ENCODE peak calls at places on chromosomes 5 and 9, in five cellular contexts. R is SK-N-SH, O is HepG2, Y is HCT116, V is K562. M is an unnamed sample.

GRCh38 chr5:119302916-119303897 is 52.6 kb upstream of the TNFAIP8 start:
- DNase-seq in V (peak), R (no peak), O (peak), Y (no peak), M (no peak)

GRCh38 chr5:91301459-91301858 is 81.7 kb downstream of the ARRDC3 start:
- DNase-seq in V (no peak), R (no peak), O (no peak), Y (no peak), M (no peak)

GRCh38 chr9:20781086-20781485 is 97.0 kb downstream of the FOCAD start:
- DNase-seq in O (peak), Y (no peak), V (no peak), R (no peak), M (no peak)

GRCh38 chr9:27462434-27462833 is 61.7 kb upstream of the IFNK start:
- DNase-seq in Y (no peak), O (no peak), V (peak), R (no peak), M (no peak)

GRCh38 chr9:68705636-68706578 is 867 bp downstream of the PIP5K1B start:
- DNase-seq in V (peak), Y (no peak), O (peak), R (peak), M (no peak)

GRCh38 chr5:133781446-133781845 is 169.1 kb upstream of the FSTL4 start:
- DNase-seq in R (no peak), V (no peak), O (no peak), Y (no peak), M (no peak)

GRCh38 chr5:137292461-137293025 is 206.6 kb downstream of the SPOCK1 start:
- DNase-seq in V (no peak), Y (no peak), R (peak), O (no peak), M (no peak)

GRCh38 chr9:84140535-84141101 is 160.0 kb downstream of the RMI1 start:
- DNase-seq in Y (no peak), V (no peak), R (no peak), O (no peak), M (no peak)

GRCh38 chr5:139473565-139473964 is 2.8 kb downstream of the SMIM33 start:
- DNase-seq in O (no peak), Y (no peak), V (no peak), R (peak), M (no peak)

GRCh38 chr9:113993838-113994540 is 84.1 kb downstream of the AMBP start:
- DNase-seq in V (no peak), R (peak), Y (no peak), O (no peak), M (no peak)

GRCh38 chr9:116234091-116234490 is 80.5 kb downstream of the PAPPA start:
- DNase-seq in R (peak), Y (no peak), O (no peak), V (no peak), M (no peak)

GRCh38 chr5:53407373-53407772 is 73.1 kb upstream of the FST start:
- DNase-seq in Y (no peak), V (no peak), R (no peak), O (no peak), M (no peak)

GRCh38 chr5:77741608-77742007 is 34.5 kb downstream of the TBCA start:
- DNase-seq in O (no peak), V (no peak), Y (no peak), R (no peak), M (no peak)

GRCh38 chr5:177163500-177163899 is 29.9 kb downstream of the NSD1 start:
- DNase-seq in R (no peak), O (no peak), Y (no peak), V (no peak), M (no peak)

GRCh38 chr5:71830626-71831539 is 111.8 kb downstream of the CARTPT start:
- DNase-seq in V (no peak), Y (no peak), O (no peak), R (no peak), M (no peak)
- TF ChIP-seq POLR2AphosphoS5 in V (no peak), Y (no peak), O (no peak), R (no peak), M (no peak)

DNA sequence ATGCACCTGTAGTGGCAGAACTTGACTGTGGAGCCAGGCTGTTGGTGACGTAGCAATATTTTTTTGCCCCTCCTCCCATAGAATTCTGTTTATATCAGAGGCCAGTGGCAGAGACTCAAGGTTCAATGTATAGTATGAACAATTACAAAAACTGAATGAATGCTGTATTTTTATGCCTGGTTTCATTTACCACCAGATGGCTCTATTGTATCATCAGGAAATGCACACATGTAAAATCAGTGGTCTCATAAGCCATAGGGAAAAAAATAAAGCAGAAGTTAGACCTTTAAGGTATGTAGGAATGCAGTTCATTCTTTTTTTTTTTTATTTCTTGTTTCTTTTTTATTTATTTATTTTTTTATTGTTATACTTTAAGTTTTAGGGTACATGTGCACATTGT is 43.6 kb downstream of the CCDC192 start:
- DNase-seq in V (peak), O (no peak), Y (peak), R (peak), M (peak)
- TF ChIP-seq CTCF in V (peak), O (peak), Y (peak), R (peak), M (peak)

GRCh38 chr5:96024683-96025475 is 63.2 kb upstream of the ELL2 start:
- DNase-seq in O (no peak), R (no peak), V (no peak), Y (no peak), M (no peak)

GRCh38 chr5:96026334-96027065 is 64.8 kb upstream of the ELL2 start:
- DNase-seq in R (no peak), Y (peak), V (no peak), O (no peak), M (no peak)

GRCh38 chr5:96017951-96018350 is 56.3 kb upstream of the ELL2 start:
- DNase-seq in V (no peak), O (peak), Y (no peak), R (no peak), M (no peak)

GRCh38 chr5:96022971-96023370 is 61.3 kb upstream of the ELL2 start:
- DNase-seq in O (no peak), Y (no peak), R (no peak), V (no peak), M (no peak)

DNA sequence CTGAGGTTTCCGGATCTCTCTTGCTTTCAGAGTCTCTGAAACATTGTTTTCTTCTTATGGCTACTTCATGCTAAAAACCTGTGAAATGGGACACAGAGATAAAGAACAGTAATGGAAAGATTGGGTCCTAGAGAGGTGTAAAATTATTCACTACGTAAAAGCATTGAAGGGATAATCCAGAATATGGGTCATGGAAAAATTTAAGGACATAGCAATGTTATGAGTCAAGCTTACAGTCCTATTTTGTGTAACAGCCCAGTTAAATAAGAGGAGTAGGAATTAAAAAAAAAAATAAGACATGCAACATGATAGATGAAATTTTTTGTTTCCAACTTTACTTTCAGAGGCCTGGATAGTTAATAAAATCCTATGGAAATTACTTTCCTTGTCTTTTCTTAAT is 61.9 kb upstream of the ELL2 start:
- DNase-seq in O (no peak), V (no peak), Y (no peak), R (no peak), M (no peak)
- TF ChIP-seq SIN3A in O (no peak), V (no peak), Y (no peak), R (no peak), M (no peak)

GRCh38 chr5:87268126-87268969 is 665 bp downstream of the RASA1 start:
- DNase-seq in V (peak), Y (peak), R (peak), O (peak), M (no peak)
- TF ChIP-seq POLR2AphosphoS5 in V (no peak), Y (peak), R (peak), O (peak), M (no peak)

DNA sequence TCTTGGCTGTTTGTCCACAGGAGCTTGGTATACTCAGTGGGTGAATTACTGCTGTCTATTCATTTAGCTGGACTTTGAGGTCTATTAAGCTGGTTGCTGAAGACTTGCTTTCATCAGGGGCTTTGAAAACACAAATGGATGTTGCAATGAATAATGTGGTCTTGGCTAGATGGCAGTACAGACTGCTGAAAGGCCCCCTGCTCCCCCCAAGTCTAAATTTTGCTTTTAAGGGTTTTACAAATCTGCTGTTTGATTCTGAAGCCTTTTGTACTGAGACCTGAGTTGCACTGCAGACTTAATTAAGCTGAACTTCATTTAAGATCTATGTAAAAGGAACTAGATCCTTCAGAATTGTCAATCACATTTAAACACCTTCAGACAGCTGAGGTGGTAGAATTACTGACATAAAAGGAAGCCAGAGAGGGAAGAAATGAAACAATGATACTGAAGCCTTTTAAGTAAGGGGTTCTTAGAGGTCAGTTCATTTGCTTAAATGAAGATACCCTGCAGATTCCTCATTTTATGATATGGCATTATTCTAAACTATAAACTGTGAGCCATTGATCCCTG is 37.3 kb downstream of the KCTD16 start:
- DNase-seq in R (no peak), Y (no peak), O (no peak), V (no peak), M (no peak)
- TF ChIP-seq CTCF in R (no peak), Y (no peak), O (no peak), V (no peak), M (no peak)

DNA sequence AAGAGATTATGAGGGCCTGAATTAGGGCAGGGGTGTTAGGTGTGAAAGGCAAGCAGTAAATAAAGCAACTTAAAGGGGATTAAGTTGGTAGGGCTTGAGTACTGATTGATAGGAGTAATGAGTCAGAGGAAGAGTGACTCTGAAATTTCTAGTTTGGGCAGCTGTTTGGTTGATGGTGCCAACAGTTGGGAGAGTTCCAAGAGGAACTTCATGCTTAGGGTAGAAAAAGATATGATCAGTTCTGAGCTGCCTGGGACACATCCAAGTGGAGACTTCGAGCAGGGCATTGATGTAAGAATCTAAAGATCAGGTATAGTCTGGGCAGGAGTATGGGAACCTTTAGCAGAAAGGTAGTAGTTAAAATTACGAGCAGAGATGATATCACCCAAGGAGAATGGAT is 10.2 kb downstream of the MAMDC2 start:
- DNase-seq in V (no peak), Y (peak), O (no peak), R (no peak), M (no peak)
- TF ChIP-seq SIN3A in V (no peak), Y (no peak), O (no peak), R (no peak), M (no peak)

GRCh38 chr9:96391021-96391765 is 7.7 kb upstream of the SLC35D2 start:
- DNase-seq in V (no peak), Y (no peak), O (peak), R (no peak), M (no peak)
- TF ChIP-seq POLR2AphosphoS5 in V (no peak), Y (no peak), O (peak), R (no peak), M (no peak)

GRCh38 chr5:54766748-54767147 is 218.6 kb downstream of the ESM1 start:
- DNase-seq in R (no peak), V (no peak), O (no peak), Y (no peak), M (no peak)

GRCh38 chr5:54769746-54770145 is 215.6 kb downstream of the ESM1 start:
- DNase-seq in Y (no peak), R (no peak), V (no peak), O (no peak), M (no peak)

GRCh38 chr5:54769072-54769471 is 216.3 kb downstream of the ESM1 start:
- DNase-seq in Y (no peak), V (no peak), O (no peak), R (no peak), M (no peak)

GRCh38 chr5:54774281-54775171 is 210.9 kb downstream of the ESM1 start:
- DNase-seq in V (peak), Y (no peak), R (no peak), O (no peak), M (no peak)

DNA sequence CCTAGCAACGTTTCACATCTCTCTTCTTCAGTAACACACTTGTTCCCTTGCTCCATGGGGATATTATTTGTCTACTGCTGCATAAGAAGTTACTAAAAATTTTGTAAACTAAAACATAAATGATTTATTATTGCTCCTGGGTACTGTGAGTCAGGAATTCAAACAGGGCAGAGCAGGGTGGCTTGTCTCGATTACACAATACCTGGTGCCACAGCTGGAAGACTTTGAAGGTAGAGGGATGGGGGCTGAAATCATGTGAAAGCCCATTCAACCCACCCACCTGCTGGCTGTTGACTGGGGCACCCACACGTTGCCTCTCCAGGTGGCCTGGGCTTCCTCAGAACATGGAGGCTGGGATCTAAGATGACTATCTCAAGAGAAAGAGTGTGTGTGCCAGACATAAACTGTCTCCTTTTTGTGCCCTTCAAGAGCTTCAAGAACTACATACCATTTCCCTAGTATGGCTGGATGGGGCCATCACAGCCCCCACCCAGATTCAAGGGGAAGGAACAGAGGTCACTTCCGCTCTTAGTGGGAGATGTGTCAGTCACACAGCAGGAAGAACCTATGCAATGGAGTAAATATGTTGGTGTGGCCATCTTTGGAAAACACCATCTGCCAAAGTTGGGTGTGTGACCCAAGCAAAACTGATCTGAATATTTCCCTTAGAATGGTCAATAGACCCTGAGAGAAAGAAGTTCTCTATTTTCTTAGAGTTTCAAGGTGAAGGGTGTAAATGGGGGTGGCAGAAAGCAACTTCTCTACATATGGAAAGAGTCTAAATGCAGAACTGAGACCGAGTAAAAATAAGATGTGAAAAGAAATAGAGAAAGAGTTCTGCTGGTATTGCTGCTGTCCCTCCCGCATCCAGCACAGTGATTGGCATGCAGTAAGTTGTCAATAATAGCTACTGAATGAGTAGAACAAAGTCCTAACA is 212.9 kb downstream of the ESM1 start:
- DNase-seq in Y (no peak), V (no peak), R (no peak), O (no peak), M (no peak)
- TF ChIP-seq CTCF in Y (no peak), V (no peak), R (no peak), O (no peak), M (no peak)

DNA sequence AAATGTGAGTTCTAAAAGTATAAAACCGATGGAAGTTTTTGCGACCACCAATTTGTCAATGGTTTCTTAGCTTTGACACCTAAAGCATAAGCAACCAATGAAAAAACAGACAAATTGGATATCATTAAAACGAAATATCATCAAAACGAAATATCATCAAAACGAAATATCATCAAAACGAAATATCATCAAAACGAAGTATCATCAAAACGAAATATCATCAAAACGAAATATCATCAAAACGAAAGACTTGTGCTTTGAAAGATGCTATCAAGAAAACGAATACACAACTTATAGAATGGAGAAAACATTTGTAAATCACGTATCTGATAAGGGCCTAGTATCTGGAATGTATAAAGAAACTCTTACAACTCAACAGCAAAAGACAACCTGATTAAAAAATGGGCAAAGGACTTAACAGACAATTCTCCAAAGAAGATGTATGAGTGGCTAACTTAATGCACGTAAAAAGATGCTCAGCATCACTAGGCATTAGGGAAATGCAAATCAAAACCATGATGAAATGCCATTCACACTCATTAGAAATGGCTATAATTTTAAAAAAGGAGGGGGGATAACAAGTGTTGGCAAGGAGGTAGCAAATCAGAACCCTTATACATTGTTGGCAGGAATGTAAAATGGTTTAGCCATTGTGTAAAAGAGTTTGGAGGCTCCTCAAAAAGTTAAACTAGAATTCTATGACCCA is 29.4 kb upstream of the TBC1D9B start:
- DNase-seq in O (no peak), V (no peak), R (no peak), Y (no peak), M (no peak)
- TF ChIP-seq SIN3A in O (no peak), V (no peak), R (no peak), Y (no peak), M (no peak)

M was measured in Panc1.